ENCODE peak calls at places on chromosome 10, in seven cellular contexts. G is left ventricle myocardium inferior, V is T follicular helper cell, H is T-cell, K is germinal center, E is pancreas, M is EL. J is an unnamed sample.

GRCh38 chr10:102764340-102765257 is 20.9 kb downstream of the WBP1L start:
- DNase-seq in G (no peak), V (no peak), H (no peak), K (no peak), E (no peak), M (peak), J (no peak)

GRCh38 chr10:61786728-61787127 is 114.8 kb upstream of the ARID5B start:
- DNase-seq in G (no peak), V (no peak), H (no peak), K (no peak), E (no peak), M (peak), J (peak)

GRCh38 chr10:61939575-61940301 is 38.2 kb downstream of the ARID5B start:
- DNase-seq in G (no peak), V (no peak), H (no peak), K (no peak), E (no peak), M (peak), J (peak)

GRCh38 chr10:71857934-71858890 is 7.2 kb upstream of the PSAP start:
- DNase-seq in G (peak), V (no peak), H (no peak), K (no peak), E (peak), M (no peak), J (no peak)

GRCh38 chr10:82358486-82359097 is 483.6 kb downstream of the NRG3 start:
- DNase-seq in G (peak), V (no peak), H (no peak), K (no peak), E (no peak), M (no peak), J (peak)

GRCh38 chr10:8407561-8408021 is 353.1 kb downstream of the GATA3 start:
- DNase-seq in G (no peak), V (no peak), H (no peak), K (no peak), E (no peak), M (no peak), J (no peak)

GRCh38 chr10:69004821-69005220 is 16.2 kb downstream of the KIFBP start:
- DNase-seq in G (no peak), V (no peak), H (no peak), K (peak), E (no peak), M (peak), J (peak)

GRCh38 chr10:121577568-121577967 is 20.7 kb downstream of the FGFR2 start:
- DNase-seq in G (no peak), V (no peak), H (no peak), K (no peak), E (no peak), M (no peak), J (no peak)

GRCh38 chr10:50027195-50027594 is 39.0 kb downstream of the AGAP6 start:
- DNase-seq in G (no peak), V (no peak), H (no peak), K (no peak), E (no peak), M (no peak), J (no peak)

GRCh38 chr10:86254526-86255174 is 111.9 kb downstream of the GRID1 start:
- DNase-seq in G (no peak), V (no peak), H (no peak), K (no peak), E (no peak), M (no peak), J (no peak)

GRCh38 chr10:60130130-60130579 is 223.8 kb upstream of the CCDC6 start:
- DNase-seq in G (no peak), V (no peak), H (no peak), K (no peak), E (no peak), M (no peak), J (no peak)

GRCh38 chr10:79019961-79020491 is 48.7 kb upstream of the ZMIZ1 start:
- DNase-seq in G (peak), V (no peak), H (no peak), K (no peak), E (peak), M (no peak), J (no peak)

GRCh38 chr10:106573106-106573505 is 591.4 kb downstream of the SORCS1 start:
- DNase-seq in G (no peak), V (no peak), H (no peak), K (no peak), E (no peak), M (peak), J (peak)

GRCh38 chr10:1653321-1653720 is 84.0 kb downstream of the ADARB2 start:
- DNase-seq in G (no peak), V (no peak), H (no peak), K (no peak), E (no peak), M (no peak), J (no peak)

GRCh38 chr10:6912929-6913328 is 332.9 kb upstream of the PRKCQ start:
- DNase-seq in G (no peak), V (no peak), H (no peak), K (no peak), E (no peak), M (no peak), J (no peak)

GRCh38 chr10:97818572-97818971 is 31.1 kb upstream of the GOLGA7B start:
- DNase-seq in G (no peak), V (no peak), H (no peak), K (no peak), E (no peak), M (no peak), J (no peak)

GRCh38 chr10:103921750-103922195 is 3.8 kb upstream of the STN1 start:
- DNase-seq in G (no peak), V (no peak), H (peak), K (peak), E (no peak), M (no peak), J (no peak)

GRCh38 chr10:49298666-49298989 is 342 bp upstream of the C10orf71 start:
- DNase-seq in G (peak), V (no peak), H (no peak), K (no peak), E (no peak), M (no peak), J (no peak)

GRCh38 chr10:122490786-122491680 is 29.7 kb downstream of the HTRA1 start:
- DNase-seq in G (no peak), V (peak), H (peak), K (no peak), E (peak), M (no peak), J (no peak)

GRCh38 chr10:15433850-15434537 is 62.9 kb upstream of the FAM171A1 start:
- DNase-seq in G (no peak), V (no peak), H (no peak), K (peak), E (no peak), M (peak), J (peak)

GRCh38 chr10:96896884-96897589 is 64.9 kb downstream of the LCOR start:
- DNase-seq in G (no peak), V (no peak), H (no peak), K (no peak), E (no peak), M (peak), J (no peak)

GRCh38 chr10:69807122-69807521 is 5.4 kb downstream of the COL13A1 start:
- DNase-seq in G (no peak), V (no peak), H (no peak), K (no peak), E (no peak), M (peak), J (peak)

GRCh38 chr10:93751074-93751572 is 6.6 kb upstream of the LGI1 start:
- DNase-seq in G (no peak), V (no peak), H (no peak), K (no peak), E (no peak), M (no peak), J (no peak)

GRCh38 chr10:38032881-38033280 is 22.4 kb downstream of the ZNF33A start:
- DNase-seq in G (no peak), V (no peak), H (no peak), K (no peak), E (no peak), M (no peak), J (no peak)

GRCh38 chr10:46558141-46558410 is 1.6 kb upstream of the GPRIN2 start:
- DNase-seq in G (no peak), V (no peak), H (no peak), K (no peak), E (peak), M (no peak), J (no peak)

GRCh38 chr10:78458983-78459638 is 425.4 kb downstream of the RPS24 start:
- DNase-seq in G (no peak), V (no peak), H (no peak), K (no peak), E (no peak), M (peak), J (peak)

GRCh38 chr10:15486404-15486803 is 115.3 kb upstream of the FAM171A1 start:
- DNase-seq in G (no peak), V (no peak), H (no peak), K (no peak), E (no peak), M (peak), J (no peak)

GRCh38 chr10:14571866-14572507 is 202.7 kb downstream of the FAM107B start:
- DNase-seq in G (no peak), V (peak), H (peak), K (no peak), E (no peak), M (peak), J (no peak)

GRCh38 chr10:64271983-64272382 is 750.8 kb downstream of the REEP3 start:
- DNase-seq in G (no peak), V (no peak), H (no peak), K (no peak), E (no peak), M (no peak), J (peak)

GRCh38 chr10:122163182-122164027 is 107.7 kb upstream of the BTBD16 start:
- DNase-seq in G (no peak), V (no peak), H (no peak), K (no peak), E (no peak), M (peak), J (peak)

GRCh38 chr10:89279449-89279869 is 22.4 kb upstream of the IFIT2 start:
- DNase-seq in G (no peak), V (no peak), H (no peak), K (no peak), E (no peak), M (peak), J (no peak)

GRCh38 chr10:61163403-61163802 is 219.4 kb upstream of the RHOBTB1 start:
- DNase-seq in G (no peak), V (no peak), H (no peak), K (no peak), E (no peak), M (no peak), J (no peak)

GRCh38 chr10:80655898-80656297 is 118.2 kb downstream of the SH2D4B start:
- DNase-seq in G (no peak), V (no peak), H (no peak), K (no peak), E (no peak), M (no peak), J (no peak)

GRCh38 chr10:104109908-104110662 is 11.9 kb upstream of the SFR1 start:
- DNase-seq in G (no peak), V (no peak), H (no peak), K (no peak), E (no peak), M (peak), J (peak)

J was measured in hepatic stellate cell.